ENCODE peak calls at places on chromosomes 3 and 15, in eight cellular contexts. L is T-cell; Q is upper lobe of left lung; I is fibroblast of lung; X is heart left ventricle; K is fibroblast of pulmonary artery; N is stimulated activated CD8-positive, alpha-beta memory T cell treated with anti-CD3 and anti-CD28 coated beads, Interleukin-4, amount 100 ng/mL, for 24 hours; C is CD4-positive, alpha-beta T cell. W is an unnamed sample.

GRCh38 chr3:11385908-11386307 is 113.7 kb downstream of the ATG7 start:
- DNase-seq in K (peak; percentile 72), I (peak; percentile 91), L (no peak), X (no peak), C (no peak), N (no peak), Q (no peak), W (no peak)

GRCh38 chr15:47801522-47801921 is 84.2 kb downstream of the SEMA6D start:
- DNase-seq in Q (no peak), K (no peak), C (no peak), I (no peak), L (no peak), N (no peak), X (no peak), W (peak; percentile 82)

GRCh38 chr3:196055683-196056270 is 26.1 kb downstream of the TFRC start:
- DNase-seq in X (no peak), N (no peak), K (peak; percentile 13), Q (peak; percentile 91), C (no peak), L (no peak), I (no peak), W (no peak)

GRCh38 chr3:129663045-129663446 is 56.6 kb upstream of the PLXND1 start:
- DNase-seq in Q (no peak), L (no peak), N (no peak), I (peak; percentile 52), C (no peak), X (no peak), K (no peak), W (peak; percentile 98)

GRCh38 chr3:37291275-37291700 is 116.9 kb upstream of the LRRFIP2 start:
- DNase-seq in X (no peak), Q (no peak), K (peak; percentile 62), L (no peak), N (no peak), C (no peak), I (peak; percentile 79), W (peak; percentile 86)

GRCh38 chr3:15221574-15222217 is 15.7 kb downstream of the CAPN7 start:
- DNase-seq in C (no peak), X (no peak), L (no peak), I (no peak), K (no peak), N (no peak), Q (no peak), W (no peak)

GRCh38 chr3:124492824-124493223 is 237.4 kb upstream of the UMPS start:
- DNase-seq in Q (peak; percentile 35), C (no peak), L (no peak), K (peak; percentile 21), X (no peak), I (peak; percentile 58), N (no peak), W (peak; percentile 75)

GRCh38 chr3:94187697-94188096 is 124.8 kb downstream of the NSUN3 start:
- DNase-seq in N (no peak), L (no peak), X (no peak), Q (no peak), I (no peak), C (no peak), K (no peak), W (no peak)

GRCh38 chr15:55703873-55704285 is 39.1 kb downstream of the PRTG start:
- DNase-seq in X (no peak), I (peak; percentile 69), L (no peak), N (no peak), K (peak; percentile 11), Q (no peak), C (no peak), W (no peak)

GRCh38 chr15:65020419-65020818 is 9.0 kb downstream of the MTFMT start:
- DNase-seq in N (no peak), I (no peak), K (no peak), L (no peak), C (no peak), X (no peak), Q (no peak), W (no peak)

GRCh38 chr3:100492059-100492809 is at the start of gene TMEM45A:
- DNase-seq in I (peak; percentile 96), L (peak; percentile 69), Q (peak; percentile 96), X (peak; percentile 95), K (peak; percentile 96), C (peak; percentile 78), N (peak; percentile 72), W (peak; percentile 90)

GRCh38 chr3:72327008-72327407 is 521.2 kb downstream of the SHQ1 start:
- DNase-seq in L (no peak), C (no peak), K (no peak), N (no peak), Q (no peak), I (no peak), X (no peak), W (no peak)

GRCh38 chr15:80482686-80483085 is 78.5 kb downstream of the ARNT2 start:
- DNase-seq in L (no peak), C (no peak), N (no peak), Q (no peak), I (peak; percentile 78), K (no peak), X (no peak), W (no peak)

W was measured in foreskin keratinocyte.